ENCODE peak calls at places on chromosomes 12 and 14, in four cellular contexts. One of them, this sample, is unnamed. For H3K4me1, the result is how much of the 10 kb centered on the place peaks cover.

GRCh38 chr12:32139064-32139421 is 32.4 kb downstream of the BICD1 start:
- DNase-seq in upper lobe of right lung: no peak
- DNase-seq in stomach: no peak
- DNase-seq in GM23248: peak
- DNase-seq in this sample: no peak

GRCh38 chr12:13102481-13103195 is 829 bp downstream of the GSG1 start:
- DNase-seq in upper lobe of right lung: no peak
- DNase-seq in stomach: no peak
- DNase-seq in GM23248: peak
- DNase-seq in this sample: no peak

GRCh38 chr14:97634786-97635185 is 837.6 kb downstream of the VRK1 start:
- DNase-seq in upper lobe of right lung: no peak
- DNase-seq in stomach: no peak
- DNase-seq in GM23248: peak
- DNase-seq in this sample: no peak

GRCh38 chr14:105919458-105920150 is 393.2 kb downstream of the TMEM121 start:
- DNase-seq in upper lobe of right lung: peak
- DNase-seq in stomach: no peak
- DNase-seq in GM23248: no peak
- DNase-seq in this sample: no peak

GRCh38 chr12:52546126-52546525 is 6.8 kb downstream of the KRT71 start:
- DNase-seq in upper lobe of right lung: no peak
- DNase-seq in stomach: no peak
- DNase-seq in GM23248: no peak
- DNase-seq in this sample: no peak

GRCh38 chr14:31788340-31788739 is 227.1 kb downstream of the NUBPL start:
- DNase-seq in upper lobe of right lung: no peak
- DNase-seq in stomach: no peak
- DNase-seq in GM23248: no peak
- DNase-seq in this sample: no peak

GRCh38 chr12:131459666-131460365 is 251.1 kb upstream of the SFSWAP start:
- DNase-seq in upper lobe of right lung: peak
- DNase-seq in stomach: peak
- DNase-seq in GM23248: no peak
- DNase-seq in this sample: no peak

GRCh38 chr14:32201816-32202467 is at the start of gene RNU6-7:
- DNase-seq in upper lobe of right lung: no peak
- DNase-seq in stomach: no peak
- DNase-seq in GM23248: peak
- DNase-seq in this sample: peak

GRCh38 chr12:30719060-30719459 is 23.4 kb upstream of the IPO8 start:
- DNase-seq in upper lobe of right lung: no peak
- DNase-seq in stomach: no peak
- DNase-seq in GM23248: peak
- DNase-seq in this sample: no peak

GRCh38 chr14:77557391-77557790 is 58.8 kb upstream of the ISM2 start:
- DNase-seq in upper lobe of right lung: no peak
- DNase-seq in stomach: no peak
- DNase-seq in GM23248: no peak
- DNase-seq in this sample: no peak

GRCh38 chr12:104213952-104214351 is 1.6 kb upstream of the TXNRD1 start:
- DNase-seq in upper lobe of right lung: no peak
- DNase-seq in stomach: no peak
- DNase-seq in GM23248: peak
- DNase-seq in this sample: no peak

GRCh38 chr12:93229494-93230310 is 148.0 kb upstream of the NUDT4 start:
- DNase-seq in upper lobe of right lung: no peak
- DNase-seq in stomach: no peak
- DNase-seq in GM23248: peak
- DNase-seq in this sample: no peak

GRCh38 chr12:13713746-13714400 is 267.5 kb downstream of the GRIN2B start:
- DNase-seq in upper lobe of right lung: no peak
- DNase-seq in stomach: no peak
- DNase-seq in GM23248: no peak
- DNase-seq in this sample: no peak

GRCh38 chr12:114918535-114919233 is 234.7 kb upstream of the TBX3 start:
- DNase-seq in upper lobe of right lung: no peak
- DNase-seq in stomach: no peak
- DNase-seq in GM23248: peak
- DNase-seq in this sample: no peak

GRCh38 chr14:104442611-104443390 is 136.8 kb upstream of the C14orf180 start:
- DNase-seq in upper lobe of right lung: peak
- DNase-seq in stomach: no peak
- DNase-seq in GM23248: no peak
- DNase-seq in this sample: no peak

GRCh38 chr14:70857499-70857895 is 48.2 kb upstream of the MAP3K9 start:
- DNase-seq in upper lobe of right lung: no peak
- DNase-seq in stomach: no peak
- DNase-seq in GM23248: peak
- DNase-seq in this sample: no peak

GRCh38 chr12:11174022-11174421 is 3.0 kb downstream of the SMIM10L1 start:
- DNase-seq in upper lobe of right lung: no peak
- DNase-seq in stomach: no peak
- DNase-seq in GM23248: peak
- DNase-seq in this sample: no peak

GRCh38 chr12:19411234-19412221 is 27.8 kb upstream of the AEBP2 start:
- DNase-seq in upper lobe of right lung: no peak
- DNase-seq in stomach: no peak
- DNase-seq in GM23248: no peak
- DNase-seq in this sample: no peak

GRCh38 chr14:64209428-64210165 is 84.6 kb downstream of the ESR2 start:
- DNase-seq in upper lobe of right lung: peak
- DNase-seq in stomach: no peak
- DNase-seq in GM23248: peak
- DNase-seq in this sample: no peak

GRCh38 chr14:98466807-98467206 is 805.2 kb downstream of the BCL11B start:
- DNase-seq in upper lobe of right lung: no peak
- DNase-seq in stomach: no peak
- DNase-seq in GM23248: peak
- DNase-seq in this sample: no peak

GRCh38 chr14:80523518-80524117 is 312.3 kb upstream of the DIO2 start:
- DNase-seq in upper lobe of right lung: no peak
- DNase-seq in stomach: no peak
- DNase-seq in GM23248: peak
- DNase-seq in this sample: no peak

GRCh38 chr14:57748279-57748678 is 117.6 kb downstream of the SLC35F4 start:
- DNase-seq in upper lobe of right lung: no peak
- DNase-seq in stomach: no peak
- DNase-seq in GM23248: peak
- DNase-seq in this sample: no peak

GRCh38 chr12:80818878-80819277 is 102.2 kb downstream of the MYF5 start:
- DNase-seq in upper lobe of right lung: no peak
- DNase-seq in stomach: no peak
- DNase-seq in GM23248: no peak
- DNase-seq in this sample: no peak

GRCh38 chr12:42871831-42872230 is 282.3 kb upstream of the PRICKLE1 start:
- DNase-seq in upper lobe of right lung: no peak
- DNase-seq in stomach: no peak
- DNase-seq in GM23248: no peak
- DNase-seq in this sample: no peak

GRCh38 chr12:116450406-116450910 is 108.7 kb upstream of the MAP1LC3B2 start:
- DNase-seq in upper lobe of right lung: no peak
- DNase-seq in stomach: no peak
- DNase-seq in GM23248: no peak
- DNase-seq in this sample: no peak

GRCh38 chr12:126668538-126668937 is 1598.4 kb upstream of the TMEM132C start:
- DNase-seq in upper lobe of right lung: no peak
- DNase-seq in stomach: no peak
- DNase-seq in GM23248: peak
- DNase-seq in this sample: no peak

GRCh38 chr14:83347874-83348273 is 1814.2 kb upstream of the SEL1L start:
- DNase-seq in upper lobe of right lung: no peak
- DNase-seq in stomach: no peak
- DNase-seq in GM23248: no peak
- DNase-seq in this sample: no peak

GRCh38 chr14:88706425-88706824 is 86.3 kb downstream of the EML5 start:
- DNase-seq in upper lobe of right lung: no peak
- DNase-seq in stomach: no peak
- DNase-seq in GM23248: peak
- DNase-seq in this sample: no peak

GRCh38 chr12:29316772-29317171 is 64.2 kb downstream of the ERGIC2 start:
- DNase-seq in upper lobe of right lung: no peak
- DNase-seq in stomach: no peak
- DNase-seq in GM23248: peak
- DNase-seq in this sample: no peak

GRCh38 chr14:99524804-99525698 is 43.8 kb downstream of the CCNK start:
- DNase-seq in upper lobe of right lung: no peak
- DNase-seq in stomach: peak
- DNase-seq in GM23248: peak
- DNase-seq in this sample: no peak

GRCh38 chr14:73457050-73457934 is 1.1 kb downstream of the NUMB start:
- DNase-seq in upper lobe of right lung: peak
- DNase-seq in stomach: peak
- DNase-seq in GM23248: peak
- DNase-seq in this sample: no peak

GRCh38 chr12:124666722-124667259 is 99.4 kb upstream of the NCOR2 start:
- DNase-seq in upper lobe of right lung: no peak
- DNase-seq in stomach: no peak
- DNase-seq in GM23248: no peak
- DNase-seq in this sample: no peak

GRCh38 chr12:124664395-124665111 is 97.1 kb upstream of the NCOR2 start:
- DNase-seq in upper lobe of right lung: no peak
- DNase-seq in stomach: no peak
- DNase-seq in GM23248: peak
- DNase-seq in this sample: no peak

GRCh38 chr12:124667671-124668337 is 100.4 kb upstream of the NCOR2 start:
- DNase-seq in upper lobe of right lung: peak
- DNase-seq in stomach: peak
- DNase-seq in GM23248: no peak
- DNase-seq in this sample: no peak

GRCh38 chr12:124665516-124665915 is 98.1 kb upstream of the NCOR2 start:
- DNase-seq in upper lobe of right lung: no peak
- DNase-seq in stomach: no peak
- DNase-seq in GM23248: peak
- DNase-seq in this sample: no peak

DNA sequence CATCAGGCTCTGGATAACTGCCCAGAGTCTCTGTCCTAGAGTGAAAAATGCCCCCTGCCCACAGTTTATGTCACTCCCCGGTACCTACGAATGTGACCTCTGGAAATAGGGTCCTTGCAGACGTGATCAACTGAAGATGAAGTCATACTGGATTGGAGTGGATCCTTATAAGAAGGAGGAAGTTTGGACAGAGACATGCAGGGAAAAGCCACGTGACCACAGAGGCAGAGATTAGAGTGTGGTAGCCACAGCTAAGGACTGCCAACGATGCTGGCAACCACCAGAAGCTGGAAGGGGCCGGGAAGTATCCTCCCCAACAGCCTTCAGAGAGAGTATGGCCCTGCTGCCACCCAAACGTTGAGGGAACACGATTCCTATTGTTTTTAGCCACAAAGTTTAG is 101.2 kb upstream of the NCOR2 start:
- DNase-seq in upper lobe of right lung: no peak
- DNase-seq in stomach: peak
- DNase-seq in GM23248: peak
- DNase-seq in this sample: no peak
- H3K27ac ChIP-seq in upper lobe of right lung: peak
- H3K27ac ChIP-seq in stomach: peak
- H3K27ac ChIP-seq in GM23248: no peak
- H3K27ac ChIP-seq in this sample: no peak

GRCh38 chr12:54358945-54359761 is 5.1 kb downstream of the GPR84 start:
- DNase-seq in upper lobe of right lung: peak
- DNase-seq in stomach: peak
- DNase-seq in GM23248: peak
- DNase-seq in this sample: peak

GRCh38 chr12:54360717-54361456 is 3.4 kb downstream of the GPR84 start:
- DNase-seq in upper lobe of right lung: peak
- DNase-seq in stomach: peak
- DNase-seq in GM23248: peak
- DNase-seq in this sample: peak

GRCh38 chr12:54357802-54358619 is 6.3 kb downstream of the GPR84 start:
- DNase-seq in upper lobe of right lung: no peak
- DNase-seq in stomach: no peak
- DNase-seq in GM23248: peak
- DNase-seq in this sample: peak

GRCh38 chr12:54358620-54358944 is 5.7 kb downstream of the GPR84 start:
- DNase-seq in upper lobe of right lung: no peak
- DNase-seq in stomach: no peak
- DNase-seq in GM23248: peak
- DNase-seq in this sample: no peak

GRCh38 chr12:54359762-54360351 is 4.4 kb downstream of the GPR84 start:
- DNase-seq in upper lobe of right lung: no peak
- DNase-seq in stomach: no peak
- DNase-seq in GM23248: no peak
- DNase-seq in this sample: no peak
- H3K4me1 ChIP-seq in upper lobe of right lung: under half
- H3K4me1 ChIP-seq in stomach: half or more
- H3K4me1 ChIP-seq in GM23248: under half
- H3K4me1 ChIP-seq in this sample: under half

GRCh38 chr14:53360821-53361220 is 207.7 kb upstream of the DDHD1 start:
- DNase-seq in upper lobe of right lung: no peak
- DNase-seq in stomach: no peak
- DNase-seq in GM23248: no peak
- DNase-seq in this sample: no peak

GRCh38 chr14:53354331-53354730 is 201.2 kb upstream of the DDHD1 start:
- DNase-seq in upper lobe of right lung: no peak
- DNase-seq in stomach: no peak
- DNase-seq in GM23248: no peak
- DNase-seq in this sample: no peak

GRCh38 chr14:53355581-53356112 is 202.5 kb upstream of the DDHD1 start:
- DNase-seq in upper lobe of right lung: no peak
- DNase-seq in stomach: no peak
- DNase-seq in GM23248: peak
- DNase-seq in this sample: no peak

GRCh38 chr14:53358166-53358565 is 205.0 kb upstream of the DDHD1 start:
- DNase-seq in upper lobe of right lung: no peak
- DNase-seq in stomach: no peak
- DNase-seq in GM23248: no peak
- DNase-seq in this sample: no peak

GRCh38 chr14:53356361-53357150 is 203.4 kb upstream of the DDHD1 start:
- DNase-seq in upper lobe of right lung: no peak
- DNase-seq in stomach: no peak
- DNase-seq in GM23248: peak
- DNase-seq in this sample: no peak
- H3K27ac ChIP-seq in upper lobe of right lung: no peak
- H3K27ac ChIP-seq in stomach: no peak
- H3K27ac ChIP-seq in GM23248: no peak
- H3K27ac ChIP-seq in this sample: no peak

DNA sequence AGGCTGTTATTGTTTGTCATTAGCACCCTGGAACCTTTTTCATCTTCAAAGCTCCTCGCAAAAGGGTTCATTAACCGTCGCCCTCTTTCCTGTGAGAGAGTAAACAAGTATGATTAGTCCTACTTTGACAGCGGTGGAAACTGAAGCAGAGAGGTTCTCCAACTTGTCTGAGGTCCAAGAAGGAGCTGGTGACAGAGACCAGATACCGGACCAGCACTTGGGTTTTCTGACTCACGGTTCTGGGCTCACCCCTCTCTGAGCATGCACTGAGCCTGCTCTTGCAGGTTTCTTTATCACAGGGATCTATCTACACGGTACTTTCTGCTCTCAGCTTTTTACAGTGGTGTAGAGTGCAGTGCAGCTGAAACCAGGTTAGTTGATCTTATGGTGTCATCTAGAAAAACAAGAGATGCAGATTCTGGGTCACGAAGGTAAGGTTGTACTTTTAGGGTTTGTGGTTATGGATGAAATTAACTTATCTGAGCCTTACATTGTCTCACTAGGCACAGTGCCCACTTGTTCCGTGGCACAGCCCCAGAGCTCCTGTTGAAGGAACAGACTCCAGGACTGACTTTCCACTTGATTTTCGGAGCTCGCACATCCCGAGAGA is 62.1 kb downstream of the PPP2R5C start:
- DNase-seq in upper lobe of right lung: no peak
- DNase-seq in stomach: peak
- DNase-seq in GM23248: peak
- DNase-seq in this sample: peak
- H3K4me1 ChIP-seq in upper lobe of right lung: under half
- H3K4me1 ChIP-seq in stomach: half or more
- H3K4me1 ChIP-seq in GM23248: under half
- H3K4me1 ChIP-seq in this sample: half or more

This sample was measured in CD8-positive, alpha-beta memory T cell.